ENCODE peak calls at places on chromosomes 11 and 22, in ten cellular contexts. A, D, B, F, E, M, G, Y, Q and X are unnamed samples.

GRCh38 chr22:19722175-19722914 is 994 bp upstream of the GP1BB start:
- DNase-seq in G (no peak), M (no peak), Q (no peak), A (no peak), B (no peak), E (no peak), F (no peak), D (no peak), Y (no peak), X (no peak)

GRCh38 chr11:126716456-126717083 is 284.0 kb downstream of the KIRREL3 start:
- DNase-seq in F (no peak), Y (peak), A (no peak), M (no peak), E (peak), B (peak), Q (no peak), G (peak), D (no peak), X (peak)

GRCh38 chr11:79173615-79174014 is 267.2 kb downstream of the TENM4 start:
- DNase-seq in Q (no peak), B (peak), Y (peak), G (no peak), F (peak), E (no peak), M (no peak), A (no peak), D (no peak), X (peak)

GRCh38 chr22:11598492-11599440 is 3929.2 kb upstream of the OR11H1 start:
- DNase-seq in F (no peak), Y (no peak), D (no peak), Q (no peak), G (no peak), B (no peak), E (no peak), M (no peak), A (no peak), X (no peak)

GRCh38 chr11:61893981-61894380 is 2.6 kb upstream of the FADS3 start:
- DNase-seq in D (no peak), M (no peak), B (peak), E (no peak), Y (peak), G (no peak), F (peak), Q (no peak), A (no peak), X (no peak)

GRCh38 chr11:28621648-28622215 is 513.5 kb downstream of the METTL15 start:
- DNase-seq in Q (no peak), Y (peak), B (peak), E (no peak), G (no peak), F (no peak), D (no peak), M (no peak), A (no peak), X (no peak)

GRCh38 chr11:64916040-64916847 is 765 bp downstream of the ATG2A start:
- DNase-seq in Q (peak), Y (peak), A (no peak), D (peak), F (no peak), E (peak), G (peak), M (no peak), B (no peak), X (no peak)

GRCh38 chr11:4808476-4808875 is 4.3 kb upstream of the OR52R1 start:
- DNase-seq in E (no peak), M (no peak), Q (no peak), B (no peak), F (no peak), A (no peak), D (no peak), Y (no peak), G (no peak), X (peak)

GRCh38 chr11:32149748-32150147 is 58.9 kb downstream of the RCN1 start:
- DNase-seq in D (no peak), E (no peak), F (no peak), A (no peak), Y (no peak), M (no peak), B (no peak), G (no peak), Q (no peak), X (no peak)

GRCh38 chr22:30392661-30393321 is 4.0 kb upstream of the SEC14L2 start:
- DNase-seq in F (no peak), E (no peak), Q (no peak), A (no peak), Y (no peak), D (no peak), M (no peak), B (no peak), G (no peak), X (no peak)

GRCh38 chr22:35783943-35784614 is 66.4 kb downstream of the APOL5 start:
- DNase-seq in Y (peak), D (no peak), M (no peak), A (no peak), G (no peak), E (no peak), B (peak), Q (no peak), F (peak), X (peak)